ENCODE peak calls at places on chromosomes 13 and 19, in seven cellular contexts. One of them, this sample, is unnamed.

GRCh38 chr19:4970558-4971423 is 1.9 kb downstream of the KDM4B start:
- DNase-seq in iPS-NIHi11: no peak
- DNase-seq in fibroblast of the conjunctiva: no peak
- DNase-seq in nephron progenitor cell: no peak
- DNase-seq in stimulated activated CD8-positive, alpha-beta memory T cell treated with anti-CD3 and anti-CD28 coated beads, Interleukin-12 subunit alpha, Interleukin-12 subunit beta, amount 100 ng/mL, for 1 hour: no peak
- DNase-seq in effector memory CD4-positive, alpha-beta T cell: no peak
- DNase-seq in Ammon's horn: no peak
- DNase-seq in this sample: peak

GRCh38 chr13:96991072-96991471 is 3.2 kb downstream of the OXGR1 start:
- DNase-seq in iPS-NIHi11: no peak
- DNase-seq in fibroblast of the conjunctiva: no peak
- DNase-seq in nephron progenitor cell: no peak
- DNase-seq in stimulated activated CD8-positive, alpha-beta memory T cell treated with anti-CD3 and anti-CD28 coated beads, Interleukin-12 subunit alpha, Interleukin-12 subunit beta, amount 100 ng/mL, for 1 hour: no peak
- DNase-seq in effector memory CD4-positive, alpha-beta T cell: no peak
- DNase-seq in Ammon's horn: no peak
- DNase-seq in this sample: no peak

GRCh38 chr19:7833225-7834156 is 3.5 kb downstream of the EVI5L start:
- DNase-seq in iPS-NIHi11: peak
- DNase-seq in fibroblast of the conjunctiva: peak
- DNase-seq in nephron progenitor cell: no peak
- DNase-seq in stimulated activated CD8-positive, alpha-beta memory T cell treated with anti-CD3 and anti-CD28 coated beads, Interleukin-12 subunit alpha, Interleukin-12 subunit beta, amount 100 ng/mL, for 1 hour: no peak
- DNase-seq in effector memory CD4-positive, alpha-beta T cell: no peak
- DNase-seq in Ammon's horn: peak
- DNase-seq in this sample: no peak

GRCh38 chr19:10518444-10519361 is 1.5 kb upstream of the S1PR5 start:
- DNase-seq in iPS-NIHi11: peak
- DNase-seq in fibroblast of the conjunctiva: no peak
- DNase-seq in nephron progenitor cell: peak
- DNase-seq in stimulated activated CD8-positive, alpha-beta memory T cell treated with anti-CD3 and anti-CD28 coated beads, Interleukin-12 subunit alpha, Interleukin-12 subunit beta, amount 100 ng/mL, for 1 hour: no peak
- DNase-seq in effector memory CD4-positive, alpha-beta T cell: no peak
- DNase-seq in Ammon's horn: no peak
- DNase-seq in this sample: no peak

GRCh38 chr13:51785592-51786424 is 18.2 kb downstream of the DHRS12 start:
- DNase-seq in iPS-NIHi11: no peak
- DNase-seq in fibroblast of the conjunctiva: no peak
- DNase-seq in nephron progenitor cell: no peak
- DNase-seq in stimulated activated CD8-positive, alpha-beta memory T cell treated with anti-CD3 and anti-CD28 coated beads, Interleukin-12 subunit alpha, Interleukin-12 subunit beta, amount 100 ng/mL, for 1 hour: no peak
- DNase-seq in effector memory CD4-positive, alpha-beta T cell: no peak
- DNase-seq in Ammon's horn: peak
- DNase-seq in this sample: no peak

GRCh38 chr13:36891752-36892151 is 28.3 kb downstream of the SMAD9 start:
- DNase-seq in iPS-NIHi11: no peak
- DNase-seq in fibroblast of the conjunctiva: peak
- DNase-seq in nephron progenitor cell: no peak
- DNase-seq in stimulated activated CD8-positive, alpha-beta memory T cell treated with anti-CD3 and anti-CD28 coated beads, Interleukin-12 subunit alpha, Interleukin-12 subunit beta, amount 100 ng/mL, for 1 hour: no peak
- DNase-seq in effector memory CD4-positive, alpha-beta T cell: no peak
- DNase-seq in Ammon's horn: no peak
- DNase-seq in this sample: no peak

GRCh38 chr13:97091202-97091601 is 96.9 kb upstream of the OXGR1 start:
- DNase-seq in iPS-NIHi11: no peak
- DNase-seq in fibroblast of the conjunctiva: no peak
- DNase-seq in nephron progenitor cell: no peak
- DNase-seq in stimulated activated CD8-positive, alpha-beta memory T cell treated with anti-CD3 and anti-CD28 coated beads, Interleukin-12 subunit alpha, Interleukin-12 subunit beta, amount 100 ng/mL, for 1 hour: no peak
- DNase-seq in effector memory CD4-positive, alpha-beta T cell: no peak
- DNase-seq in Ammon's horn: no peak
- DNase-seq in this sample: no peak

GRCh38 chr13:48078251-48078656 is 16.6 kb downstream of the MED4 start:
- DNase-seq in iPS-NIHi11: peak
- DNase-seq in fibroblast of the conjunctiva: no peak
- DNase-seq in nephron progenitor cell: no peak
- DNase-seq in stimulated activated CD8-positive, alpha-beta memory T cell treated with anti-CD3 and anti-CD28 coated beads, Interleukin-12 subunit alpha, Interleukin-12 subunit beta, amount 100 ng/mL, for 1 hour: no peak
- DNase-seq in effector memory CD4-positive, alpha-beta T cell: no peak
- DNase-seq in Ammon's horn: no peak
- DNase-seq in this sample: no peak

GRCh38 chr19:6611441-6611852 is 20.5 kb upstream of the CD70 start:
- DNase-seq in iPS-NIHi11: no peak
- DNase-seq in fibroblast of the conjunctiva: peak
- DNase-seq in nephron progenitor cell: no peak
- DNase-seq in stimulated activated CD8-positive, alpha-beta memory T cell treated with anti-CD3 and anti-CD28 coated beads, Interleukin-12 subunit alpha, Interleukin-12 subunit beta, amount 100 ng/mL, for 1 hour: no peak
- DNase-seq in effector memory CD4-positive, alpha-beta T cell: no peak
- DNase-seq in Ammon's horn: no peak
- DNase-seq in this sample: no peak

GRCh38 chr19:38497907-38498306 is 64.4 kb downstream of the RYR1 start:
- DNase-seq in iPS-NIHi11: no peak
- DNase-seq in fibroblast of the conjunctiva: no peak
- DNase-seq in nephron progenitor cell: no peak
- DNase-seq in stimulated activated CD8-positive, alpha-beta memory T cell treated with anti-CD3 and anti-CD28 coated beads, Interleukin-12 subunit alpha, Interleukin-12 subunit beta, amount 100 ng/mL, for 1 hour: no peak
- DNase-seq in effector memory CD4-positive, alpha-beta T cell: no peak
- DNase-seq in Ammon's horn: no peak
- DNase-seq in this sample: no peak

GRCh38 chr19:31351212-31352193 is 2.3 kb upstream of the TSHZ3 start:
- DNase-seq in iPS-NIHi11: peak
- DNase-seq in fibroblast of the conjunctiva: no peak
- DNase-seq in nephron progenitor cell: peak
- DNase-seq in stimulated activated CD8-positive, alpha-beta memory T cell treated with anti-CD3 and anti-CD28 coated beads, Interleukin-12 subunit alpha, Interleukin-12 subunit beta, amount 100 ng/mL, for 1 hour: no peak
- DNase-seq in effector memory CD4-positive, alpha-beta T cell: no peak
- DNase-seq in Ammon's horn: no peak
- DNase-seq in this sample: no peak

GRCh38 chr13:110337287-110337686 is 30.2 kb downstream of the COL4A2 start:
- DNase-seq in iPS-NIHi11: no peak
- DNase-seq in fibroblast of the conjunctiva: no peak
- DNase-seq in nephron progenitor cell: no peak
- DNase-seq in stimulated activated CD8-positive, alpha-beta memory T cell treated with anti-CD3 and anti-CD28 coated beads, Interleukin-12 subunit alpha, Interleukin-12 subunit beta, amount 100 ng/mL, for 1 hour: no peak
- DNase-seq in effector memory CD4-positive, alpha-beta T cell: no peak
- DNase-seq in Ammon's horn: no peak
- DNase-seq in this sample: no peak

GRCh38 chr19:17504456-17504855 is 7.0 kb upstream of the PGLS start:
- DNase-seq in iPS-NIHi11: no peak
- DNase-seq in fibroblast of the conjunctiva: no peak
- DNase-seq in nephron progenitor cell: no peak
- DNase-seq in stimulated activated CD8-positive, alpha-beta memory T cell treated with anti-CD3 and anti-CD28 coated beads, Interleukin-12 subunit alpha, Interleukin-12 subunit beta, amount 100 ng/mL, for 1 hour: no peak
- DNase-seq in effector memory CD4-positive, alpha-beta T cell: no peak
- DNase-seq in Ammon's horn: no peak
- DNase-seq in this sample: no peak

GRCh38 chr13:46795321-46795720 is 1.6 kb downstream of the ESD start:
- DNase-seq in iPS-NIHi11: no peak
- DNase-seq in fibroblast of the conjunctiva: no peak
- DNase-seq in nephron progenitor cell: no peak
- DNase-seq in stimulated activated CD8-positive, alpha-beta memory T cell treated with anti-CD3 and anti-CD28 coated beads, Interleukin-12 subunit alpha, Interleukin-12 subunit beta, amount 100 ng/mL, for 1 hour: no peak
- DNase-seq in effector memory CD4-positive, alpha-beta T cell: no peak
- DNase-seq in Ammon's horn: no peak
- DNase-seq in this sample: no peak

GRCh38 chr13:102654786-102655185 is 40.1 kb downstream of the METTL21C start:
- DNase-seq in iPS-NIHi11: no peak
- DNase-seq in fibroblast of the conjunctiva: no peak
- DNase-seq in nephron progenitor cell: peak
- DNase-seq in stimulated activated CD8-positive, alpha-beta memory T cell treated with anti-CD3 and anti-CD28 coated beads, Interleukin-12 subunit alpha, Interleukin-12 subunit beta, amount 100 ng/mL, for 1 hour: no peak
- DNase-seq in effector memory CD4-positive, alpha-beta T cell: no peak
- DNase-seq in Ammon's horn: no peak
- DNase-seq in this sample: no peak

GRCh38 chr13:89214115-89214514 is 1542.9 kb downstream of the SLITRK5 start:
- DNase-seq in iPS-NIHi11: no peak
- DNase-seq in fibroblast of the conjunctiva: no peak
- DNase-seq in nephron progenitor cell: no peak
- DNase-seq in stimulated activated CD8-positive, alpha-beta memory T cell treated with anti-CD3 and anti-CD28 coated beads, Interleukin-12 subunit alpha, Interleukin-12 subunit beta, amount 100 ng/mL, for 1 hour: no peak
- DNase-seq in effector memory CD4-positive, alpha-beta T cell: no peak
- DNase-seq in Ammon's horn: no peak
- DNase-seq in this sample: no peak

GRCh38 chr13:23588576-23589141 is 18.4 kb downstream of the TNFRSF19 start:
- DNase-seq in iPS-NIHi11: no peak
- DNase-seq in fibroblast of the conjunctiva: no peak
- DNase-seq in nephron progenitor cell: no peak
- DNase-seq in stimulated activated CD8-positive, alpha-beta memory T cell treated with anti-CD3 and anti-CD28 coated beads, Interleukin-12 subunit alpha, Interleukin-12 subunit beta, amount 100 ng/mL, for 1 hour: no peak
- DNase-seq in effector memory CD4-positive, alpha-beta T cell: no peak
- DNase-seq in Ammon's horn: no peak
- DNase-seq in this sample: no peak

GRCh38 chr19:18763674-18764590 is 27.2 kb downstream of the COMP start:
- DNase-seq in iPS-NIHi11: no peak
- DNase-seq in fibroblast of the conjunctiva: peak
- DNase-seq in nephron progenitor cell: no peak
- DNase-seq in stimulated activated CD8-positive, alpha-beta memory T cell treated with anti-CD3 and anti-CD28 coated beads, Interleukin-12 subunit alpha, Interleukin-12 subunit beta, amount 100 ng/mL, for 1 hour: no peak
- DNase-seq in effector memory CD4-positive, alpha-beta T cell: no peak
- DNase-seq in Ammon's horn: no peak
- DNase-seq in this sample: peak

GRCh38 chr13:43387880-43388279 is 364.5 kb downstream of the DNAJC15 start:
- DNase-seq in iPS-NIHi11: no peak
- DNase-seq in fibroblast of the conjunctiva: no peak
- DNase-seq in nephron progenitor cell: no peak
- DNase-seq in stimulated activated CD8-positive, alpha-beta memory T cell treated with anti-CD3 and anti-CD28 coated beads, Interleukin-12 subunit alpha, Interleukin-12 subunit beta, amount 100 ng/mL, for 1 hour: no peak
- DNase-seq in effector memory CD4-positive, alpha-beta T cell: no peak
- DNase-seq in Ammon's horn: no peak
- DNase-seq in this sample: no peak

GRCh38 chr13:82717249-82717648 is 1165.0 kb downstream of the SLITRK1 start:
- DNase-seq in iPS-NIHi11: no peak
- DNase-seq in fibroblast of the conjunctiva: no peak
- DNase-seq in nephron progenitor cell: no peak
- DNase-seq in stimulated activated CD8-positive, alpha-beta memory T cell treated with anti-CD3 and anti-CD28 coated beads, Interleukin-12 subunit alpha, Interleukin-12 subunit beta, amount 100 ng/mL, for 1 hour: no peak
- DNase-seq in effector memory CD4-positive, alpha-beta T cell: no peak
- DNase-seq in Ammon's horn: peak
- DNase-seq in this sample: no peak

GRCh38 chr19:31235806-31236205 is 113.4 kb downstream of the TSHZ3 start:
- DNase-seq in iPS-NIHi11: no peak
- DNase-seq in fibroblast of the conjunctiva: no peak
- DNase-seq in nephron progenitor cell: no peak
- DNase-seq in stimulated activated CD8-positive, alpha-beta memory T cell treated with anti-CD3 and anti-CD28 coated beads, Interleukin-12 subunit alpha, Interleukin-12 subunit beta, amount 100 ng/mL, for 1 hour: no peak
- DNase-seq in effector memory CD4-positive, alpha-beta T cell: no peak
- DNase-seq in Ammon's horn: no peak
- DNase-seq in this sample: no peak

GRCh38 chr13:79995334-79995733 is 345.6 kb downstream of the SPRY2 start:
- DNase-seq in iPS-NIHi11: no peak
- DNase-seq in fibroblast of the conjunctiva: peak
- DNase-seq in nephron progenitor cell: no peak
- DNase-seq in stimulated activated CD8-positive, alpha-beta memory T cell treated with anti-CD3 and anti-CD28 coated beads, Interleukin-12 subunit alpha, Interleukin-12 subunit beta, amount 100 ng/mL, for 1 hour: no peak
- DNase-seq in effector memory CD4-positive, alpha-beta T cell: no peak
- DNase-seq in Ammon's horn: peak
- DNase-seq in this sample: no peak

GRCh38 chr19:50248826-50249225 is 45.4 kb downstream of the MYH14 start:
- DNase-seq in iPS-NIHi11: no peak
- DNase-seq in fibroblast of the conjunctiva: no peak
- DNase-seq in nephron progenitor cell: no peak
- DNase-seq in stimulated activated CD8-positive, alpha-beta memory T cell treated with anti-CD3 and anti-CD28 coated beads, Interleukin-12 subunit alpha, Interleukin-12 subunit beta, amount 100 ng/mL, for 1 hour: no peak
- DNase-seq in effector memory CD4-positive, alpha-beta T cell: no peak
- DNase-seq in Ammon's horn: no peak
- DNase-seq in this sample: no peak

GRCh38 chr13:73268306-73268705 is 209.5 kb downstream of the KLF5 start:
- DNase-seq in iPS-NIHi11: no peak
- DNase-seq in fibroblast of the conjunctiva: peak
- DNase-seq in nephron progenitor cell: no peak
- DNase-seq in stimulated activated CD8-positive, alpha-beta memory T cell treated with anti-CD3 and anti-CD28 coated beads, Interleukin-12 subunit alpha, Interleukin-12 subunit beta, amount 100 ng/mL, for 1 hour: no peak
- DNase-seq in effector memory CD4-positive, alpha-beta T cell: no peak
- DNase-seq in Ammon's horn: no peak
- DNase-seq in this sample: no peak

GRCh38 chr19:5218255-5218855 is 122.3 kb downstream of the PTPRS start:
- DNase-seq in iPS-NIHi11: no peak
- DNase-seq in fibroblast of the conjunctiva: no peak
- DNase-seq in nephron progenitor cell: no peak
- DNase-seq in stimulated activated CD8-positive, alpha-beta memory T cell treated with anti-CD3 and anti-CD28 coated beads, Interleukin-12 subunit alpha, Interleukin-12 subunit beta, amount 100 ng/mL, for 1 hour: no peak
- DNase-seq in effector memory CD4-positive, alpha-beta T cell: no peak
- DNase-seq in Ammon's horn: no peak
- DNase-seq in this sample: no peak

GRCh38 chr19:49869484-49870308 is 2.3 kb upstream of the PNKP start:
- DNase-seq in iPS-NIHi11: peak
- DNase-seq in fibroblast of the conjunctiva: peak
- DNase-seq in nephron progenitor cell: peak
- DNase-seq in stimulated activated CD8-positive, alpha-beta memory T cell treated with anti-CD3 and anti-CD28 coated beads, Interleukin-12 subunit alpha, Interleukin-12 subunit beta, amount 100 ng/mL, for 1 hour: peak
- DNase-seq in effector memory CD4-positive, alpha-beta T cell: peak
- DNase-seq in Ammon's horn: peak
- DNase-seq in this sample: peak

GRCh38 chr19:12166596-12166995 is 3.7 kb downstream of the ZNF136 start:
- DNase-seq in iPS-NIHi11: no peak
- DNase-seq in fibroblast of the conjunctiva: no peak
- DNase-seq in nephron progenitor cell: no peak
- DNase-seq in stimulated activated CD8-positive, alpha-beta memory T cell treated with anti-CD3 and anti-CD28 coated beads, Interleukin-12 subunit alpha, Interleukin-12 subunit beta, amount 100 ng/mL, for 1 hour: no peak
- DNase-seq in effector memory CD4-positive, alpha-beta T cell: no peak
- DNase-seq in Ammon's horn: no peak
- DNase-seq in this sample: no peak

GRCh38 chr13:84655677-84656076 is 773.4 kb upstream of the SLITRK1 start:
- DNase-seq in iPS-NIHi11: no peak
- DNase-seq in fibroblast of the conjunctiva: no peak
- DNase-seq in nephron progenitor cell: no peak
- DNase-seq in stimulated activated CD8-positive, alpha-beta memory T cell treated with anti-CD3 and anti-CD28 coated beads, Interleukin-12 subunit alpha, Interleukin-12 subunit beta, amount 100 ng/mL, for 1 hour: no peak
- DNase-seq in effector memory CD4-positive, alpha-beta T cell: no peak
- DNase-seq in Ammon's horn: no peak
- DNase-seq in this sample: no peak

GRCh38 chr13:105572401-105572800 is 963.1 kb downstream of the EFNB2 start:
- DNase-seq in iPS-NIHi11: no peak
- DNase-seq in fibroblast of the conjunctiva: no peak
- DNase-seq in nephron progenitor cell: no peak
- DNase-seq in stimulated activated CD8-positive, alpha-beta memory T cell treated with anti-CD3 and anti-CD28 coated beads, Interleukin-12 subunit alpha, Interleukin-12 subunit beta, amount 100 ng/mL, for 1 hour: no peak
- DNase-seq in effector memory CD4-positive, alpha-beta T cell: no peak
- DNase-seq in Ammon's horn: no peak
- DNase-seq in this sample: no peak

GRCh38 chr13:114020750-114021463 is 47.0 kb upstream of the C13orf46 start:
- DNase-seq in iPS-NIHi11: no peak
- DNase-seq in fibroblast of the conjunctiva: no peak
- DNase-seq in nephron progenitor cell: no peak
- DNase-seq in stimulated activated CD8-positive, alpha-beta memory T cell treated with anti-CD3 and anti-CD28 coated beads, Interleukin-12 subunit alpha, Interleukin-12 subunit beta, amount 100 ng/mL, for 1 hour: no peak
- DNase-seq in effector memory CD4-positive, alpha-beta T cell: no peak
- DNase-seq in Ammon's horn: no peak
- DNase-seq in this sample: no peak

GRCh38 chr19:54682306-54682705 is 19.5 kb downstream of the LILRB4 start:
- DNase-seq in iPS-NIHi11: no peak
- DNase-seq in fibroblast of the conjunctiva: no peak
- DNase-seq in nephron progenitor cell: no peak
- DNase-seq in stimulated activated CD8-positive, alpha-beta memory T cell treated with anti-CD3 and anti-CD28 coated beads, Interleukin-12 subunit alpha, Interleukin-12 subunit beta, amount 100 ng/mL, for 1 hour: no peak
- DNase-seq in effector memory CD4-positive, alpha-beta T cell: no peak
- DNase-seq in Ammon's horn: no peak
- DNase-seq in this sample: no peak

GRCh38 chr19:660793-661426 is 2.1 kb downstream of the RNF126 start:
- DNase-seq in iPS-NIHi11: no peak
- DNase-seq in fibroblast of the conjunctiva: no peak
- DNase-seq in nephron progenitor cell: no peak
- DNase-seq in stimulated activated CD8-positive, alpha-beta memory T cell treated with anti-CD3 and anti-CD28 coated beads, Interleukin-12 subunit alpha, Interleukin-12 subunit beta, amount 100 ng/mL, for 1 hour: no peak
- DNase-seq in effector memory CD4-positive, alpha-beta T cell: no peak
- DNase-seq in Ammon's horn: no peak
- DNase-seq in this sample: no peak